ENCODE peak calls at places on chromosome 3, in seven cellular contexts. T is fibroblast of villous mesenchyme, Q is neural crest cell, V is epithelial cell of prostate, E is NCI-H2081, D is germinal center, U is GF-D8. A is an unnamed sample.

GRCh38 chr3:179608931-179609720 is 4.5 kb downstream of the NDUFB5 start:
- DNase-seq in D (peak), E (no peak), V (no peak), U (peak), Q (no peak), T (no peak), A (peak)

GRCh38 chr3:98199020-98199419 is 32.5 kb downstream of the OR5H15 start:
- DNase-seq in E (no peak), T (no peak), U (no peak), V (no peak), Q (no peak), D (no peak), A (no peak)

GRCh38 chr3:123286308-123287023 is 84.7 kb downstream of the SEC22A start:
- DNase-seq in E (no peak), D (peak), V (no peak), U (no peak), T (peak), Q (peak), A (peak)

GRCh38 chr3:86029590-86029989 is 961.4 kb downstream of the VGLL3 start:
- DNase-seq in E (no peak), T (no peak), V (no peak), Q (no peak), U (no peak), D (no peak), A (no peak)

GRCh38 chr3:171556133-171556532 is 95.9 kb upstream of the TNIK start:
- DNase-seq in Q (no peak), D (no peak), E (no peak), T (no peak), V (no peak), U (no peak), A (no peak)

GRCh38 chr3:195847061-195847950 is 35.6 kb upstream of the MUC4 start:
- DNase-seq in V (no peak), E (no peak), T (peak), Q (no peak), U (no peak), D (no peak), A (no peak)

GRCh38 chr3:125212509-125213372 is at the start of gene SLC12A8:
- DNase-seq in D (peak), E (no peak), Q (no peak), T (no peak), U (no peak), V (no peak), A (peak)

GRCh38 chr3:188689101-188689574 is 482.6 kb upstream of the TPRG1 start:
- DNase-seq in Q (no peak), V (no peak), U (no peak), D (no peak), T (peak), E (no peak), A (no peak)

GRCh38 chr3:14434105-14434504 is 31.7 kb downstream of the SLC6A6 start:
- DNase-seq in D (no peak), V (no peak), E (no peak), U (peak), Q (no peak), T (no peak), A (no peak)

GRCh38 chr3:31184257-31185003 is 290.0 kb upstream of the GADL1 start:
- DNase-seq in D (no peak), U (no peak), Q (no peak), T (no peak), E (no peak), V (no peak), A (no peak)